ENCODE peak calls at places on chromosomes 16 and 17, in five cellular contexts. V is prostate gland, O is ovary, U is thyroid gland, B is body of pancreas. R is an unnamed sample.

GRCh38 chr17:30249460-30249859 is 14.0 kb upstream of the SLC6A4 start:
- DNase-seq in V (no peak), O (no peak), U (no peak), B (no peak), R (no peak)

GRCh38 chr17:40445769-40446468 is 2.7 kb downstream of the IGFBP4 start:
- DNase-seq in V (no peak), O (no peak), U (no peak), B (no peak), R (no peak)

GRCh38 chr17:68704897-68705296 is 103.7 kb upstream of the FAM20A start:
- DNase-seq in V (no peak), O (no peak), U (no peak), B (peak; percentile 49), R (no peak)

GRCh38 chr17:63450551-63450950 is 4.4 kb upstream of the CYB561 start:
- DNase-seq in V (no peak), O (no peak), U (no peak), B (no peak), R (no peak)

GRCh38 chr16:82936941-82937551 is 310.3 kb downstream of the CDH13 start:
- DNase-seq in V (no peak), O (no peak), U (no peak), B (no peak), R (no peak)

GRCh38 chr16:84183911-84184310 is 2.9 kb downstream of the TAF1C start:
- DNase-seq in V (no peak), O (peak; percentile 59), U (no peak), B (no peak), R (no peak)

GRCh38 chr16:28140788-28141618 is 70.8 kb downstream of the XPO6 start:
- DNase-seq in V (no peak), O (no peak), U (peak; percentile 17), B (peak; percentile 57), R (peak; percentile 21)

GRCh38 chr16:50311891-50312501 is 45.6 kb downstream of the ADCY7 start:
- DNase-seq in V (peak; percentile 3), O (no peak), U (no peak), B (no peak), R (no peak)

GRCh38 chr17:39623356-39623950 is 3.3 kb upstream of the PPP1R1B start:
- DNase-seq in V (peak; percentile 77), O (peak; percentile 84), U (peak; percentile 86), B (peak; percentile 96), R (peak; percentile 45)

GRCh38 chr17:27906623-27907022 is 13.5 kb upstream of the LYRM9 start:
- DNase-seq in V (no peak), O (peak; percentile 41), U (no peak), B (no peak), R (no peak)

GRCh38 chr16:11833951-11834695 is 17.2 kb downstream of the RSL1D1 start:
- DNase-seq in V (no peak), O (no peak), U (no peak), B (no peak), R (peak; percentile 50)

GRCh38 chr17:71777048-71777638 is 343.7 kb upstream of the SOX9 start:
- DNase-seq in V (no peak), O (no peak), U (no peak), B (no peak), R (no peak)

GRCh38 chr17:14513835-14514234 is 213.0 kb downstream of the HS3ST3B1 start:
- DNase-seq in V (no peak), O (no peak), U (no peak), B (no peak), R (no peak)

GRCh38 chr17:27861979-27862378 is 31.2 kb downstream of the LYRM9 start:
- DNase-seq in V (no peak), O (no peak), U (no peak), B (no peak), R (no peak)

GRCh38 chr17:1727876-1728630 is 3.5 kb downstream of the WDR81 start:
- DNase-seq in V (no peak), O (peak; percentile 44), U (no peak), B (no peak), R (no peak)

GRCh38 chr17:71503710-71504471 is 616.9 kb upstream of the SOX9 start:
- DNase-seq in V (no peak), O (no peak), U (no peak), B (no peak), R (no peak)

GRCh38 chr17:8359769-8360168 is 16.7 kb downstream of the KRABD2 start:
- DNase-seq in V (no peak), O (no peak), U (no peak), B (no peak), R (no peak)

DNA sequence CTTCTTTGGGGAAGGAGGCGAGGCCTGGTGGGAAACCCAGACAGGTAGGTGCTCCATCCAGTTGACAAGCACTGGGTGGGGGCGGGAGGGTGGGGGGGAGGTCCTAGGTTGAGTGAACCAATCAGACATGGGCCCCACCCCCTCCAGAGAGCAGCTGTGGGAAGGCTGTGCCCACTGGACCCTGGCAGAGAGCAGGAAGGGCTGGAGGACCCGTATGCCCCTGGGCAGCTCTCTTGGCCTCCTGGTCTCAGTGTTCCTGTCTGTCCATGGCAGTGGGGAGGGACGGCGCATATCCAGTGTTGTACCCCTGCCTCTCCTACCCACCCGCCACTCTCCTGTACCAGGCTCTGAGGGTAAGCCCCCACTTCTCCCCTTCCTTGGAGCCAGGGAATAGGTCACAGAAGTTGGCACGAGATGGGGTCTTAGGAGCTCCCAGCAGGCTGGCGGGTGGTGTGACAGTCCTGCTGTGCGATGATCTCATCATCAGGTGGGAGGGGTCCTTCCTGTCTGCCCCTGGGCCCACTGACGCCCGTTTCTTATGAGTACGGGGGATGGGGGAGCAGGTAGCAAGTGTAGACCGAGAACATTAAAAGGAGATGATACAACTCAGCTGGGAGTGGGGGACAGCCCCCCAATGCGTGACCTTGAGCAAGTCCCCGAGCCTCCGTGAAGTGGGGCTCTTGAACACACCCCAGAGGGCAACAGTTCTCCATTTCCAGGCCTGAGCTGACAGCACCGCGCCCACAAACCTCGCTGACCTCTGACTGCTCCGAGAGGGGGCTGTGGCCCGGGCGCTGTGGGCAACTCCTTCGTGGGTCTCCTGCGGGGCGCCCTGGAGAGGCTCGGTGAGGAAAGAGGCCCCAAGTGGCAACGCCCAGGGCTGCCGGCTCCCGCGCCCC is 1.2 kb upstream of the ZFPM1 start:
- DNase-seq in V (no peak), O (peak; percentile 52), U (peak; percentile 78), B (peak; percentile 10), R (no peak)
- H3K4me3 ChIP-seq in V (no peak overlapping the region), O (peak overlapping the region; percentile 58), U (no peak overlapping the region), B (no peak overlapping the region), R (peak overlapping the region; percentile 60)

GRCh38 chr17:31379796-31380195 is 11.7 kb upstream of the RAB11FIP4 start:
- DNase-seq in V (no peak), O (no peak), U (no peak), B (no peak), R (no peak)

GRCh38 chr17:31374503-31374902 is 17.0 kb upstream of the RAB11FIP4 start:
- DNase-seq in V (no peak), O (no peak), U (no peak), B (no peak), R (no peak)

GRCh38 chr17:31374083-31374447 is 17.4 kb upstream of the RAB11FIP4 start:
- DNase-seq in V (no peak), O (no peak), U (no peak), B (no peak), R (no peak)

GRCh38 chr17:31381165-31381668 is 10.3 kb upstream of the RAB11FIP4 start:
- DNase-seq in V (no peak), O (no peak), U (no peak), B (no peak), R (no peak)

DNA sequence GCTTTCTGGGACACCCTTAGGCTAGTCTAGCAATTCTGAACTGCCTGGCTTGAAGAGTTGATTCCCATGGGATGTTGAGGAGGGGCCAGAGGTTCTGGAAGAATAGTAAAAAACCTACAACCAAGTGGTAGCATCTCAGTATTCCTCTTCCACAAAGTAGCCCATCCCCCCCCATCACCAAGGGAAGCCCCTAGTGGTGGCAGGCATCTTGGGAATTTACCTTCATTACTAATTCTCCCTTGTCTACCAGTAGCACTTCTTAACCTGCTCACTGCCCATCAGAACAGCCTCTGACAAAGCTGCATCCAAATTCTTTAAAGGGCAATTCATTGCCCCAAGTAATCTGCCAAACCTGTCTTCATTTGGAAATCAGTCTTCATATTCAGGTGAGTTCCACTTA is 12.8 kb upstream of the RAB11FIP4 start:
- DNase-seq in V (no peak), O (no peak), U (no peak), B (no peak), R (no peak)
- TF ChIP-seq CTCF in V (no peak), O (no peak), U (no peak), B (no peak), R (no peak)

DNA sequence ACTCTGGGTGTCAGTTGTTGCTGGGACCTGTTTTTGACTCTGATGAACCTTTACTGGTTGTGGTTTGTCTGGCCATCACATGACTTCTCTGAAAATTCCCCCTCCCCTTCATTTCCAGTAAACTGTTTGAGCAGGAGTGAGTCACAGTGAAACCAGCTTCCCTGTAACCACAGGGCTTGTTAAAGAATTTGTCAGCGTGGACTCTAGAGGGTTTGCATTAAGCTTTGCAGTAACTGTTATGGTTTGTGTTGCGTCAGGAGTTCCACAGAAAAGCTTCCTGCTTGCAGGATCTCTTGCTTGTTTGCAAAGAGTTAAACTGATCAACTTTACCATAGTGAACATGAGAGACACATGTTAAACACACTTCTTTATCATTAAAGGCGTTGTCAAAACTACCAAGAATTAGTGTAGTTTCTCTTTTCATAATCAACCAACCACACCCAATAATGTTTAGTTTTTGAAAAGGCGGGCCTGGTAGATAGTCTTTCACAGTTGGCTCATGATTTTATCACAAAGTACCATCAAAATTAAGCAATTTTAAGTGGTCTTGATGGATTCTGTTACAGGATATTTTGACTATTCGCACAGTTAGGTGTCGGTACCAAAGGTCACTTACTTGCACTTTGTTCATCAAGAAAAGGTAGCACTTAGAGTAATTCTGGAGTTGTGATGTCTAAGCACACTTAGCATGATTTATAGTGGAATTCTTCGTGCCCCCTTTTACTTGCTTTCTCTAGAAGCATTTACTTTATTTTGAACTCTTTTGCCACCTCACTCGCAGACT is 79.3 kb downstream of the VMP1 start:
- DNase-seq in V (peak; percentile 90), O (no peak), U (peak; percentile 11), B (peak; percentile 89), R (peak; percentile 45)
- TF ChIP-seq POLR2A in V (peak; percentile 53), O (no peak), U (no peak), B (peak; percentile 81), R (peak; percentile 29)

DNA sequence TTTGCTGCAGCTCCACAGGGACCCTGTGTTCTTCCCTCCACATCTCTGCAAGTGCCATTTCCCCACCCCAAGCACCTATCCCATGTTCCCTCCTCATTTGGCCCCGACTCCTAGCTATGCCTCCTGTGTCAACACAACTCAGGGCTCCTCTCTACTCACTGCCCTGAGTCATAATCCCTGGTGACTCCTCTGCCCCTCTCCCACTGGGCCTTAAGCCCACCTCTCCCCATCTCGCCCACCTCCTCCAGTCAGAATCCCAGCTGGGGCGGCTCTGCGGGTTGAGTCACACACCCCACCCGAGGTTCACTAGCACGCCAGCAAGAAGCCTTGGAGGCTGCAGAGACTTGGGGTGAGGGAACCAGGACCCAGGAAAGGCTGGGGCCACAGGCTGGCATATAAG is 346.2 kb downstream of the FOXL1 start:
- DNase-seq in V (no peak), O (no peak), U (no peak), B (no peak), R (no peak)
- H3K4me3 ChIP-seq in V (no peak overlapping the region), O (no peak overlapping the region), U (no peak overlapping the region), B (no peak overlapping the region), R (no peak overlapping the region)

GRCh38 chr17:31400481-31400950 is 9.0 kb downstream of the RAB11FIP4 start:
- DNase-seq in V (no peak), O (no peak), U (no peak), B (no peak), R (no peak)
- TF ChIP-seq CTCF in V (no peak), O (no peak), U (no peak), B (no peak), R (no peak)